ENCODE peak calls at places on chromosomes 4 and X, in seven cellular contexts. One of them, this sample, is unnamed.
A peak's percentile ranks its signal among the peaks of the same experiment; 100 is the strongest.

GRCh38 chrX:117517994-117518393 is 598.6 kb downstream of the KLHL13 start:
- DNase-seq in IMR-90: no peak
- DNase-seq in lung: no peak
- DNase-seq in OCI-LY7: no peak
- DNase-seq in AG04450: no peak
- DNase-seq in tibial nerve: no peak
- DNase-seq in Panc1: no peak
- DNase-seq in this sample: no peak

GRCh38 chr4:7210818-7211217 is 18.5 kb downstream of the SORCS2 start:
- DNase-seq in tibial nerve: no peak
- DNase-seq in lung: no peak
- DNase-seq in AG04450: peak; percentile 46
- DNase-seq in IMR-90: peak; percentile 87
- DNase-seq in Panc1: no peak
- DNase-seq in OCI-LY7: no peak
- DNase-seq in this sample: no peak

GRCh38 chr4:122652379-122652778 is 31.5 kb upstream of the IL21 start:
- DNase-seq in IMR-90: peak; percentile 81
- DNase-seq in Panc1: peak; percentile 4
- DNase-seq in lung: peak; percentile 52
- DNase-seq in tibial nerve: no peak
- DNase-seq in OCI-LY7: peak; percentile 37
- DNase-seq in AG04450: peak; percentile 44
- DNase-seq in this sample: peak; percentile 26

GRCh38 chr4:41359069-41359769 is 102.5 kb downstream of the UCHL1 start:
- DNase-seq in OCI-LY7: no peak
- DNase-seq in AG04450: no peak
- DNase-seq in lung: peak; percentile 42
- DNase-seq in Panc1: no peak
- DNase-seq in IMR-90: no peak
- DNase-seq in tibial nerve: no peak
- DNase-seq in this sample: no peak

GRCh38 chr4:169064281-169064680 is 54.2 kb upstream of the CBR4 start:
- DNase-seq in Panc1: no peak
- DNase-seq in OCI-LY7: no peak
- DNase-seq in lung: no peak
- DNase-seq in AG04450: no peak
- DNase-seq in IMR-90: no peak
- DNase-seq in tibial nerve: no peak
- DNase-seq in this sample: no peak

GRCh38 chr4:26441110-26441509 is 49.2 kb downstream of the CCKAR start:
- DNase-seq in tibial nerve: no peak
- DNase-seq in Panc1: no peak
- DNase-seq in AG04450: no peak
- DNase-seq in OCI-LY7: no peak
- DNase-seq in IMR-90: peak; percentile 73
- DNase-seq in lung: no peak
- DNase-seq in this sample: no peak

GRCh38 chr4:152942346-152942745 is 6.2 kb downstream of the FHDC1 start:
- DNase-seq in IMR-90: no peak
- DNase-seq in lung: no peak
- DNase-seq in OCI-LY7: no peak
- DNase-seq in Panc1: no peak
- DNase-seq in AG04450: no peak
- DNase-seq in tibial nerve: no peak
- DNase-seq in this sample: no peak

GRCh38 chr4:67727124-67727850 is 26.3 kb upstream of the UBA6 start:
- DNase-seq in Panc1: no peak
- DNase-seq in OCI-LY7: no peak
- DNase-seq in AG04450: no peak
- DNase-seq in tibial nerve: no peak
- DNase-seq in lung: no peak
- DNase-seq in IMR-90: peak; percentile 45
- DNase-seq in this sample: no peak

GRCh38 chrX:119826399-119826959 is 26.3 kb downstream of the UPF3B start:
- DNase-seq in tibial nerve: no peak
- DNase-seq in Panc1: peak; percentile 5
- DNase-seq in AG04450: no peak
- DNase-seq in IMR-90: peak; percentile 39
- DNase-seq in OCI-LY7: no peak
- DNase-seq in lung: no peak
- DNase-seq in this sample: no peak

GRCh38 chr4:98648602-98649001 is 9.8 kb downstream of the TSPAN5 start:
- DNase-seq in AG04450: no peak
- DNase-seq in IMR-90: no peak
- DNase-seq in lung: no peak
- DNase-seq in OCI-LY7: no peak
- DNase-seq in tibial nerve: no peak
- DNase-seq in Panc1: no peak
- DNase-seq in this sample: no peak

DNA sequence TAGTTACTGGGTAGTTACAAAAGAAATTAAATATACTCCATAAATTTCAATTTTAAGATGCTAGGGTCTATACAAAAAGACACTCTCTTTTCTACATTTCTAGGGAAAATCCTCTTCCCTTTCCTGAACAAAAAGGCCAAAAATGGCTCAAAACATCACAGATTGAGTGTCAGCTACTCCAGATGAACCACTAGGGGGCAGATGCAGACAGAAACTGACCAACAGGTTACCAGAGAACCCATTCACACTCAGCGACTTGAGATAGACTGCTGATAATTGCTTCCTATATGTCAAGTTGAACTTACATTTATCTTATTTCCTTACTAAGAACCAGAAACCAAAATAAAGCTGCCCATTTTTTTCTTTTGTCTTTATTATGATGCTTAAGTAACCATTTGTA is 83.4 kb upstream of the MID1IP1 start:
- DNase-seq in AG04450: no peak
- DNase-seq in tibial nerve: no peak
- DNase-seq in OCI-LY7: peak; percentile 26
- DNase-seq in IMR-90: peak; percentile 20
- DNase-seq in Panc1: no peak
- DNase-seq in lung: no peak
- DNase-seq in this sample: no peak
- H3K9me3 ChIP-seq in AG04450: no peaks in the 10 kb centered on the region
- H3K9me3 ChIP-seq in tibial nerve: no peaks in the 10 kb centered on the region
- H3K9me3 ChIP-seq in OCI-LY7: no peaks in the 10 kb centered on the region
- H3K9me3 ChIP-seq in IMR-90: no peaks in the 10 kb centered on the region
- H3K9me3 ChIP-seq in Panc1: no peaks in the 10 kb centered on the region
- H3K9me3 ChIP-seq in lung: peaks cover 6% of the 10 kb centered on the region
- H3K9me3 ChIP-seq in this sample: no peaks in the 10 kb centered on the region

GRCh38 chr4:47494124-47494430 is 9.0 kb downstream of the ATP10D start:
- DNase-seq in Panc1: no peak
- DNase-seq in OCI-LY7: no peak
- DNase-seq in tibial nerve: no peak
- DNase-seq in IMR-90: no peak
- DNase-seq in lung: no peak
- DNase-seq in AG04450: no peak
- DNase-seq in this sample: no peak

GRCh38 chr4:47499705-47500104 is 14.6 kb downstream of the ATP10D start:
- DNase-seq in lung: no peak
- DNase-seq in Panc1: no peak
- DNase-seq in tibial nerve: no peak
- DNase-seq in OCI-LY7: peak; percentile 58
- DNase-seq in IMR-90: peak; percentile 13
- DNase-seq in AG04450: no peak
- DNase-seq in this sample: no peak

GRCh38 chr4:47493238-47494123 is 8.4 kb downstream of the ATP10D start:
- DNase-seq in IMR-90: no peak
- DNase-seq in tibial nerve: no peak
- DNase-seq in Panc1: no peak
- DNase-seq in AG04450: no peak
- DNase-seq in OCI-LY7: no peak
- DNase-seq in lung: no peak
- DNase-seq in this sample: no peak

GRCh38 chr4:47500776-47501175 is 15.7 kb downstream of the ATP10D start:
- DNase-seq in lung: no peak
- DNase-seq in OCI-LY7: no peak
- DNase-seq in AG04450: no peak
- DNase-seq in tibial nerve: no peak
- DNase-seq in IMR-90: no peak
- DNase-seq in Panc1: no peak
- DNase-seq in this sample: no peak

DNA sequence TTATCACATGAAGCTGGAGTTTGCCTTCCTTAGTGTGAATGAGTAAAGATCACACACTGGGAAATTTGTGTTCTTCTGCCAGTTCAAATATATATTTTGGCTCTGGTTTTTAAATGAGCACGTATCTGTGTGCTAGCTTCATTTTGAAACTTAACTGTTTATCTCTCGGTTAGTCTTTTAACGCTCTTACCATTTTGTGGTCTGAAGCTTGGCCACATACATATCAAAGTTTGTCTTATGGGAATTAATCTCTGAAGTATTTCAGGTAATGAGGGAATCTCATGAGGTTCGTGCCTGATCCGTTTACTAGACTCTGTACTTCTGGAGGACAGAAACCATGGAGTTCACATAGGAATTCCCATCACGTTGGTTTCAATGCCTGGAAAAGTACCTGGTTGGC is 13.8 kb downstream of the ATP10D start:
- DNase-seq in AG04450: no peak
- DNase-seq in IMR-90: no peak
- DNase-seq in lung: no peak
- DNase-seq in Panc1: no peak
- DNase-seq in OCI-LY7: no peak
- DNase-seq in tibial nerve: no peak
- DNase-seq in this sample: no peak
- H3K4me3 ChIP-seq in AG04450: no peak overlapping the region
- H3K4me3 ChIP-seq in IMR-90: no peak overlapping the region
- H3K4me3 ChIP-seq in lung: no peak overlapping the region
- H3K4me3 ChIP-seq in Panc1: no peak overlapping the region
- H3K4me3 ChIP-seq in OCI-LY7: no peak overlapping the region
- H3K4me3 ChIP-seq in tibial nerve: no peak overlapping the region
- H3K4me3 ChIP-seq in this sample: no peak overlapping the region

GRCh38 chr4:80053140-80053910 is 19.7 kb downstream of the ANTXR2 start:
- DNase-seq in lung: no peak
- DNase-seq in AG04450: no peak
- DNase-seq in tibial nerve: no peak
- DNase-seq in OCI-LY7: no peak
- DNase-seq in Panc1: no peak
- DNase-seq in IMR-90: no peak
- DNase-seq in this sample: no peak

GRCh38 chr4:80045831-80046230 is 27.2 kb downstream of the ANTXR2 start:
- DNase-seq in tibial nerve: no peak
- DNase-seq in lung: no peak
- DNase-seq in IMR-90: peak; percentile 76
- DNase-seq in Panc1: no peak
- DNase-seq in AG04450: peak; percentile 32
- DNase-seq in OCI-LY7: no peak
- DNase-seq in this sample: no peak

GRCh38 chr4:80054375-80054774 is 18.7 kb downstream of the ANTXR2 start:
- DNase-seq in IMR-90: no peak
- DNase-seq in OCI-LY7: no peak
- DNase-seq in Panc1: no peak
- DNase-seq in lung: no peak
- DNase-seq in AG04450: no peak
- DNase-seq in tibial nerve: no peak
- DNase-seq in this sample: no peak

GRCh38 chr4:80049813-80050534 is 23.1 kb downstream of the ANTXR2 start:
- DNase-seq in Panc1: no peak
- DNase-seq in IMR-90: no peak
- DNase-seq in tibial nerve: no peak
- DNase-seq in AG04450: no peak
- DNase-seq in OCI-LY7: no peak
- DNase-seq in lung: no peak
- DNase-seq in this sample: no peak

GRCh38 chr4:80049402-80049801 is 23.6 kb downstream of the ANTXR2 start:
- DNase-seq in lung: no peak
- DNase-seq in Panc1: no peak
- DNase-seq in OCI-LY7: no peak
- DNase-seq in IMR-90: no peak
- DNase-seq in AG04450: no peak
- DNase-seq in tibial nerve: no peak
- DNase-seq in this sample: no peak
- H3K27ac ChIP-seq in lung: no peak overlapping the region
- H3K27ac ChIP-seq in Panc1: no peak overlapping the region
- H3K27ac ChIP-seq in OCI-LY7: no peak overlapping the region
- H3K27ac ChIP-seq in IMR-90: no peak overlapping the region
- H3K27ac ChIP-seq in AG04450: no peak overlapping the region
- H3K27ac ChIP-seq in tibial nerve: peak overlapping the region; percentile 78
- H3K27ac ChIP-seq in this sample: no peak overlapping the region

DNA sequence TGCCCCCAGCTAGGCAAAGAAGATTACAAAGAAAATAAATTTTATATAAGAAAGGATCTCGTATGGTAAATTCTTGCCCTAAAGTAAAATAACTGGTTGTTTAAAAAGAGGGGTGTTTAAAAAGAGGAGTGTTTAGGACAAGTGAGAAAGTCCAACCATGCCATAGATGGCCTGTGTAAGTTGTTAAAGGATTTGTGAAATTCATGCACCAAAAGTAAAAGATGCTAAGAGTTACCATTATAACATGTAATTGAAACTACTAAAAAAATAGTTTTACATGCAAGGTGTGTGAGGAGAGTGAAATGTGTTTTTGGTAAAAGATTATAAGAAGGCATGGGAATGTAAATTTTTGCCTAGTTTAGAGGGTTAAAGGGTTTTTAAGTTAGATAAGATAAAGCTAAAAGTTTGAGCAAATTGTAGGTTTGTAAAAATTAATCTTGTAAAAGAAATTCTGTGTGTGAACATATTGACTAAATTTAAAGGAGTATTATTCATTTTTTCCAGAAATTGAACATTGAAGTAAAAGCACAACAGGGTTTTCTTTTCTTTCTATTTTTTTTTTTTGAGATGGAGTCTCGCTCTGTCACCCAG is 20.1 kb downstream of the HTT-AS start:
- DNase-seq in lung: no peak
- DNase-seq in IMR-90: no peak
- DNase-seq in tibial nerve: no peak
- DNase-seq in AG04450: no peak
- DNase-seq in Panc1: no peak
- DNase-seq in OCI-LY7: peak; percentile 34
- DNase-seq in this sample: no peak
- H3K9me3 ChIP-seq in lung: no peaks in the 10 kb centered on the region
- H3K9me3 ChIP-seq in IMR-90: peaks cover 9% of the 10 kb centered on the region
- H3K9me3 ChIP-seq in tibial nerve: no peaks in the 10 kb centered on the region
- H3K9me3 ChIP-seq in AG04450: peaks cover 15% of the 10 kb centered on the region
- H3K9me3 ChIP-seq in Panc1: no peaks in the 10 kb centered on the region
- H3K9me3 ChIP-seq in OCI-LY7: peaks cover 30% of the 10 kb centered on the region
- H3K9me3 ChIP-seq in this sample: no peaks in the 10 kb centered on the region